ENCODE peak calls at places on chromosomes 2 and 18, in seven cellular contexts. One of them, this sample, is unnamed.
A peak's percentile ranks its signal among the peaks of the same experiment; 100 is the strongest.

GRCh38 chr2:5696351-5696740 is 4.2 kb downstream of the SOX11 start:
- DNase-seq in left cardiac atrium: no peak
- DNase-seq in transverse colon: no peak
- DNase-seq in HFFc6: no peak
- DNase-seq in head of caudate nucleus: no peak
- DNase-seq in mucosa of gallbladder: no peak
- DNase-seq in kidney epithelial cell: no peak
- DNase-seq in this sample: no peak

GRCh38 chr2:31299547-31299946 is 65.6 kb downstream of the EHD3 start:
- DNase-seq in left cardiac atrium: no peak
- DNase-seq in transverse colon: no peak
- DNase-seq in HFFc6: no peak
- DNase-seq in head of caudate nucleus: no peak
- DNase-seq in mucosa of gallbladder: no peak
- DNase-seq in kidney epithelial cell: no peak
- DNase-seq in this sample: no peak

GRCh38 chr2:174615951-174616436 is 18.4 kb upstream of the WIPF1 start:
- DNase-seq in left cardiac atrium: peak; percentile 49
- DNase-seq in transverse colon: no peak
- DNase-seq in HFFc6: peak; percentile 73
- DNase-seq in head of caudate nucleus: no peak
- DNase-seq in mucosa of gallbladder: no peak
- DNase-seq in kidney epithelial cell: no peak
- DNase-seq in this sample: no peak

GRCh38 chr2:170013802-170014551 is 164.0 kb upstream of the MYO3B start:
- DNase-seq in left cardiac atrium: no peak
- DNase-seq in transverse colon: no peak
- DNase-seq in HFFc6: no peak
- DNase-seq in head of caudate nucleus: no peak
- DNase-seq in mucosa of gallbladder: no peak
- DNase-seq in kidney epithelial cell: no peak
- DNase-seq in this sample: no peak

GRCh38 chr2:219733746-219734145 is 106.3 kb downstream of the SLC4A3 start:
- DNase-seq in left cardiac atrium: no peak
- DNase-seq in transverse colon: no peak
- DNase-seq in HFFc6: no peak
- DNase-seq in head of caudate nucleus: no peak
- DNase-seq in mucosa of gallbladder: no peak
- DNase-seq in kidney epithelial cell: no peak
- DNase-seq in this sample: no peak

GRCh38 chr18:905948-906415 is 1.3 kb downstream of the ADCYAP1 start:
- DNase-seq in left cardiac atrium: no peak
- DNase-seq in transverse colon: no peak
- DNase-seq in HFFc6: no peak
- DNase-seq in head of caudate nucleus: no peak
- DNase-seq in mucosa of gallbladder: no peak
- DNase-seq in kidney epithelial cell: no peak
- DNase-seq in this sample: no peak

GRCh38 chr18:3540805-3541548 is 91.0 kb downstream of the TGIF1 start:
- DNase-seq in left cardiac atrium: no peak
- DNase-seq in transverse colon: peak; percentile 24
- DNase-seq in HFFc6: no peak
- DNase-seq in head of caudate nucleus: no peak
- DNase-seq in mucosa of gallbladder: no peak
- DNase-seq in kidney epithelial cell: no peak
- DNase-seq in this sample: no peak

GRCh38 chr2:85717308-85718005 is 23.3 kb downstream of the GNLY start:
- DNase-seq in left cardiac atrium: no peak
- DNase-seq in transverse colon: no peak
- DNase-seq in HFFc6: peak; percentile 83
- DNase-seq in head of caudate nucleus: no peak
- DNase-seq in mucosa of gallbladder: no peak
- DNase-seq in kidney epithelial cell: no peak
- DNase-seq in this sample: no peak

GRCh38 chr18:23890589-23890988 is 124.0 kb upstream of the TTC39C start:
- DNase-seq in left cardiac atrium: no peak
- DNase-seq in transverse colon: no peak
- DNase-seq in HFFc6: peak; percentile 57
- DNase-seq in head of caudate nucleus: no peak
- DNase-seq in mucosa of gallbladder: no peak
- DNase-seq in kidney epithelial cell: no peak
- DNase-seq in this sample: no peak

GRCh38 chr2:86764661-86765307 is 25.9 kb downstream of the CD8A start:
- DNase-seq in left cardiac atrium: no peak
- DNase-seq in transverse colon: no peak
- DNase-seq in HFFc6: peak; percentile 25
- DNase-seq in head of caudate nucleus: no peak
- DNase-seq in mucosa of gallbladder: no peak
- DNase-seq in kidney epithelial cell: peak; percentile 2
- DNase-seq in this sample: no peak

GRCh38 chr18:11501352-11501751 is 108.0 kb upstream of the SLC35G4 start:
- DNase-seq in left cardiac atrium: no peak
- DNase-seq in transverse colon: no peak
- DNase-seq in HFFc6: no peak
- DNase-seq in head of caudate nucleus: no peak
- DNase-seq in mucosa of gallbladder: no peak
- DNase-seq in kidney epithelial cell: no peak
- DNase-seq in this sample: no peak

GRCh38 chr2:191950132-191950885 is 103.4 kb upstream of the CAVIN2 start:
- DNase-seq in left cardiac atrium: no peak
- DNase-seq in transverse colon: no peak
- DNase-seq in HFFc6: peak; percentile 50
- DNase-seq in head of caudate nucleus: no peak
- DNase-seq in mucosa of gallbladder: no peak
- DNase-seq in kidney epithelial cell: peak; percentile 43
- DNase-seq in this sample: no peak

GRCh38 chr2:236164201-236164982 is 3.8 kb downstream of the GBX2 start:
- DNase-seq in left cardiac atrium: no peak
- DNase-seq in transverse colon: no peak
- DNase-seq in HFFc6: no peak
- DNase-seq in head of caudate nucleus: no peak
- DNase-seq in mucosa of gallbladder: no peak
- DNase-seq in kidney epithelial cell: no peak
- DNase-seq in this sample: no peak

GRCh38 chr2:242031481-242032019 is 162.0 kb downstream of the RTP5 start:
- DNase-seq in left cardiac atrium: no peak
- DNase-seq in transverse colon: no peak
- DNase-seq in HFFc6: peak; percentile 85
- DNase-seq in head of caudate nucleus: no peak
- DNase-seq in mucosa of gallbladder: peak; percentile 9
- DNase-seq in kidney epithelial cell: peak; percentile 29
- DNase-seq in this sample: no peak

GRCh38 chr2:63842149-63843061 is 709 bp downstream of the UGP2 start:
- DNase-seq in left cardiac atrium: peak; percentile 44
- DNase-seq in transverse colon: peak; percentile 60
- DNase-seq in HFFc6: peak; percentile 52
- DNase-seq in head of caudate nucleus: peak; percentile 22
- DNase-seq in mucosa of gallbladder: peak; percentile 40
- DNase-seq in kidney epithelial cell: no peak
- DNase-seq in this sample: peak; percentile 66

GRCh38 chr2:3482363-3482821 is 36.9 kb downstream of the ADI1 start:
- DNase-seq in left cardiac atrium: peak; percentile 16
- DNase-seq in transverse colon: no peak
- DNase-seq in HFFc6: no peak
- DNase-seq in head of caudate nucleus: no peak
- DNase-seq in mucosa of gallbladder: no peak
- DNase-seq in kidney epithelial cell: no peak
- DNase-seq in this sample: peak; percentile 59

GRCh38 chr2:10028988-10029874 is 14.1 kb upstream of the KLF11 start:
- DNase-seq in left cardiac atrium: peak; percentile 81
- DNase-seq in transverse colon: peak; percentile 64
- DNase-seq in HFFc6: no peak
- DNase-seq in head of caudate nucleus: no peak
- DNase-seq in mucosa of gallbladder: no peak
- DNase-seq in kidney epithelial cell: no peak
- DNase-seq in this sample: peak; percentile 88

GRCh38 chr18:9094307-9095226 is 7.9 kb upstream of the NDUFV2 start:
- DNase-seq in left cardiac atrium: no peak
- DNase-seq in transverse colon: no peak
- DNase-seq in HFFc6: peak; percentile 91
- DNase-seq in head of caudate nucleus: no peak
- DNase-seq in mucosa of gallbladder: no peak
- DNase-seq in kidney epithelial cell: peak; percentile 23
- DNase-seq in this sample: no peak

This sample was measured in Right ventricle myocardium inferior.